ENCODE peak calls at places on chromosomes 12 and 14, in six cellular contexts. N, B, Q, Y, H and V are unnamed samples.

GRCh38 chr14:64906022-64906421 is 8.2 kb upstream of the CHURC1 start:
- DNase-seq in N (no peak), B (no peak), Q (no peak), Y (no peak), H (no peak), V (peak)

GRCh38 chr12:77253321-77253720 is 188.0 kb upstream of the E2F7 start:
- DNase-seq in N (no peak), B (no peak), Q (no peak), Y (no peak), H (no peak), V (no peak)

GRCh38 chr14:40218282-40218941 is 786.2 kb upstream of the FBXO33 start:
- DNase-seq in N (no peak), B (no peak), Q (no peak), Y (no peak), H (no peak), V (no peak)

GRCh38 chr14:39395555-39396254 is 36.5 kb downstream of the FBXO33 start:
- DNase-seq in N (no peak), B (no peak), Q (no peak), Y (peak), H (no peak), V (no peak)

GRCh38 chr12:38614171-38614570 is 291.2 kb downstream of the CPNE8 start:
- DNase-seq in N (no peak), B (no peak), Q (no peak), Y (no peak), H (no peak), V (no peak)

GRCh38 chr12:112122823-112123690 is 2.3 kb upstream of the TRAFD1 start:
- DNase-seq in N (no peak), B (no peak), Q (no peak), Y (no peak), H (no peak), V (peak)

GRCh38 chr12:130147875-130148596 is 14.2 kb upstream of the FZD10 start:
- DNase-seq in N (no peak), B (no peak), Q (no peak), Y (no peak), H (no peak), V (no peak)

GRCh38 chr14:65290830-65291229 is 121.7 kb upstream of the FUT8 start:
- DNase-seq in N (no peak), B (no peak), Q (no peak), Y (peak), H (no peak), V (peak)

GRCh38 chr12:79707830-79708229 is 17.1 kb upstream of the PAWR start:
- DNase-seq in N (no peak), B (no peak), Q (no peak), Y (no peak), H (no peak), V (no peak)

GRCh38 chr14:99568567-99569560 is 35.1 kb downstream of the CCDC85C start:
- DNase-seq in N (no peak), B (peak), Q (no peak), Y (no peak), H (no peak), V (peak)

GRCh38 chr14:61188196-61188595 is 92.9 kb downstream of the TMEM30B start:
- DNase-seq in N (peak), B (peak), Q (no peak), Y (no peak), H (no peak), V (no peak)

GRCh38 chr12:124919646-124920352 is 5.3 kb upstream of the UBC start:
- DNase-seq in N (peak), B (no peak), Q (no peak), Y (peak), H (no peak), V (no peak)

GRCh38 chr12:108561852-108562347 is 496 bp upstream of the ISCU start:
- DNase-seq in N (no peak), B (no peak), Q (no peak), Y (no peak), H (no peak), V (peak)

GRCh38 chr12:24198070-24198469 is 248.6 kb upstream of the SOX5 start:
- DNase-seq in N (no peak), B (no peak), Q (no peak), Y (no peak), H (no peak), V (no peak)

GRCh38 chr14:71554323-71554722 is 377.9 kb upstream of the RGS6 start:
- DNase-seq in N (no peak), B (no peak), Q (no peak), Y (peak), H (peak), V (no peak)

GRCh38 chr12:115451785-115452736 is 768.1 kb upstream of the TBX3 start:
- DNase-seq in N (peak), B (peak), Q (no peak), Y (peak), H (no peak), V (peak)

GRCh38 chr14:63544641-63545234 is 1.6 kb upstream of the PPP2R5E start:
- DNase-seq in N (no peak), B (no peak), Q (no peak), Y (no peak), H (no peak), V (no peak)

GRCh38 chr14:64423987-64424386 is 35.8 kb downstream of the MTHFD1 start:
- DNase-seq in N (no peak), B (no peak), Q (no peak), Y (no peak), H (no peak), V (peak)

GRCh38 chr12:93879476-93880376 is 202.6 kb downstream of the CRADD start:
- DNase-seq in N (no peak), B (no peak), Q (no peak), Y (no peak), H (no peak), V (peak)

GRCh38 chr12:13562915-13563742 is 366.6 kb downstream of the EMP1 start:
- DNase-seq in N (no peak), B (no peak), Q (no peak), Y (no peak), H (no peak), V (no peak)

GRCh38 chr12:67759829-67760228 is 111.3 kb downstream of the DYRK2 start:
- DNase-seq in N (no peak), B (no peak), Q (no peak), Y (peak), H (no peak), V (no peak)

GRCh38 chr12:122127839-122128238 is 46.2 kb downstream of the IL31 start:
- DNase-seq in N (no peak), B (no peak), Q (no peak), Y (no peak), H (no peak), V (no peak)

GRCh38 chr12:1195513-1195912 is 204.5 kb downstream of the ERC1 start:
- DNase-seq in N (no peak), B (no peak), Q (no peak), Y (no peak), H (no peak), V (no peak)

GRCh38 chr12:123944696-123945095 is 27.9 kb downstream of the CCDC92 start:
- DNase-seq in N (no peak), B (no peak), Q (no peak), Y (no peak), H (no peak), V (no peak)

GRCh38 chr12:45540661-45541341 is 188.7 kb upstream of the ARID2 start:
- DNase-seq in N (no peak), B (no peak), Q (no peak), Y (no peak), H (no peak), V (no peak)

GRCh38 chr12:130141901-130142683 is 20.2 kb upstream of the FZD10 start:
- DNase-seq in N (no peak), B (no peak), Q (no peak), Y (no peak), H (no peak), V (no peak)